ENCODE peak calls at places on chromosome 15, in six cellular contexts. D, M, G, T, P and H are unnamed samples.

GRCh38 chr15:60444289-60444912 is 34.5 kb downstream of the ICE2 start:
- DNase-seq in T (no peak), G (no peak), D (no peak), P (no peak), M (no peak), H (no peak)

GRCh38 chr15:57537072-57537471 is 54.6 kb upstream of the MYZAP start:
- DNase-seq in M (peak; percentile 69), G (peak; percentile 73), T (no peak), P (peak; percentile 32), D (no peak), H (no peak)

GRCh38 chr15:52287114-52287513 is 8.5 kb downstream of the MYO5C start:
- DNase-seq in T (no peak), M (no peak), P (no peak), D (no peak), G (no peak), H (no peak)

GRCh38 chr15:68347392-68347791 is 69.8 kb downstream of the FEM1B start:
- DNase-seq in T (no peak), P (no peak), G (no peak), D (no peak), M (no peak), H (no peak)

GRCh38 chr15:100131321-100132224 is 210.2 kb downstream of the ADAMTS17 start:
- DNase-seq in G (peak; percentile 80), D (peak; percentile 56), T (no peak), M (peak; percentile 67), P (no peak), H (no peak)

GRCh38 chr15:58369261-58369699 is 62.5 kb upstream of the LIPC start:
- DNase-seq in M (no peak), T (no peak), D (no peak), P (no peak), G (no peak), H (no peak)

GRCh38 chr15:66948294-66948693 is 117.1 kb upstream of the SMAD3 start:
- DNase-seq in M (peak; percentile 17), D (no peak), T (no peak), G (no peak), P (no peak), H (no peak)

GRCh38 chr15:99174567-99174966 is 69.7 kb downstream of the SYNM start:
- DNase-seq in G (no peak), M (peak; percentile 57), T (no peak), D (no peak), P (no peak), H (no peak)

GRCh38 chr15:76368135-76368588 is 31.6 kb downstream of the ISL2 start:
- DNase-seq in T (no peak), P (no peak), G (no peak), M (peak; percentile 20), D (no peak), H (no peak)

GRCh38 chr15:70086636-70087035 is 11.1 kb downstream of the TLE3 start:
- DNase-seq in G (no peak), M (no peak), T (no peak), D (no peak), P (no peak), H (no peak)

GRCh38 chr15:31457161-31457560 is 130.5 kb downstream of the KLF13 start:
- DNase-seq in M (no peak), P (no peak), T (no peak), D (no peak), G (no peak), H (no peak)

GRCh38 chr15:64452988-64453688 is 7.2 kb upstream of the ZNF609 start:
- DNase-seq in P (peak; percentile 46), T (no peak), M (no peak), G (peak; percentile 35), D (no peak), H (no peak)

GRCh38 chr15:70186152-70186551 is 88.4 kb upstream of the TLE3 start:
- DNase-seq in T (no peak), M (peak; percentile 64), D (no peak), G (no peak), P (no peak), H (no peak)

GRCh38 chr15:65920825-65921309 is 51.6 kb downstream of the RAB11A start:
- DNase-seq in D (peak; percentile 80), T (peak; percentile 17), G (no peak), P (no peak), M (no peak), H (no peak)

GRCh38 chr15:101246391-101246790 is 5.5 kb downstream of the CHSY1 start:
- DNase-seq in P (no peak), G (no peak), D (no peak), T (peak; percentile 37), M (no peak), H (no peak)

GRCh38 chr15:36884404-36885335 is 215.7 kb downstream of the MEIS2 start:
- DNase-seq in D (no peak), G (no peak), P (no peak), M (no peak), T (no peak), H (no peak)

GRCh38 chr15:68310811-68311463 is 33.4 kb downstream of the FEM1B start:
- DNase-seq in G (no peak), M (no peak), P (no peak), D (peak; percentile 11), T (no peak), H (no peak)

GRCh38 chr15:28975766-28976179 is 90.0 kb downstream of the APBA2 start:
- DNase-seq in D (peak; percentile 70), P (no peak), G (no peak), T (peak; percentile 19), M (peak; percentile 66), H (peak; percentile 7)

GRCh38 chr15:90165659-90166489 is 35.3 kb upstream of the SEMA4B start:
- DNase-seq in P (peak; percentile 89), D (peak; percentile 62), M (peak; percentile 92), G (peak; percentile 73), T (no peak), H (peak; percentile 44)

GRCh38 chr15:52735231-52736089 is 54.7 kb downstream of the ONECUT1 start:
- DNase-seq in D (peak; percentile 74), G (no peak), M (peak; percentile 88), T (peak; percentile 70), P (peak; percentile 64), H (peak; percentile 29)

GRCh38 chr15:29126208-29126536 is 143.4 kb downstream of the NSMCE3 start:
- DNase-seq in P (no peak), T (no peak), G (no peak), M (no peak), D (no peak), H (no peak)

GRCh38 chr15:38627684-38628277 is 63.2 kb upstream of the RASGRP1 start:
- DNase-seq in G (no peak), P (no peak), D (no peak), T (no peak), M (no peak), H (no peak)

GRCh38 chr15:74322558-74323180 is 44.8 kb downstream of the CYP11A1 start:
- DNase-seq in G (peak; percentile 66), T (peak; percentile 53), D (peak; percentile 87), M (peak; percentile 81), P (peak; percentile 10), H (peak; percentile 26)

GRCh38 chr15:66108483-66109270 is 144.9 kb downstream of the MEGF11 start:
- DNase-seq in P (no peak), D (no peak), G (no peak), M (no peak), T (no peak), H (no peak)

GRCh38 chr15:92846716-92847115 is 53.4 kb upstream of the CHD2 start:
- DNase-seq in D (no peak), M (no peak), G (no peak), P (no peak), T (no peak), H (no peak)

GRCh38 chr15:80591471-80591870 is 103.6 kb upstream of the ABHD17C start:
- DNase-seq in M (peak; percentile 25), P (no peak), D (no peak), G (no peak), T (no peak), H (no peak)

GRCh38 chr15:71515375-71516186 is 294.8 kb upstream of the NR2E3 start:
- DNase-seq in M (no peak), T (no peak), D (no peak), G (no peak), P (no peak), H (no peak)

GRCh38 chr15:29071193-29071906 is 185.6 kb downstream of the APBA2 start:
- DNase-seq in M (no peak), D (no peak), G (no peak), P (no peak), T (no peak), H (no peak)

GRCh38 chr15:101810905-101811304 is 1.1 kb upstream of the OR4F15 start:
- DNase-seq in D (no peak), M (no peak), P (no peak), G (no peak), T (no peak), H (no peak)

GRCh38 chr15:87917480-87917879 is 339.1 kb downstream of the NTRK3 start:
- DNase-seq in D (no peak), P (no peak), M (no peak), G (no peak), T (no peak), H (no peak)